ENCODE peak calls at places on chromosomes 6 and 20, in five cellular contexts. One of them, this sample, is unnamed.

GRCh38 chr6:101806241-101806640 is 412.7 kb downstream of the GRIK2 start:
- DNase-seq in HCT116: no peak
- DNase-seq in esophagus muscularis mucosa: no peak
- DNase-seq in K562: no peak
- DNase-seq in stomach: no peak
- DNase-seq in this sample: no peak

GRCh38 chr6:40398810-40399477 is 188.2 kb downstream of the LRFN2 start:
- DNase-seq in HCT116: peak
- DNase-seq in K562: no peak
- DNase-seq in esophagus muscularis mucosa: no peak
- DNase-seq in stomach: no peak
- DNase-seq in this sample: no peak

GRCh38 chr6:101722481-101722880 is 329.0 kb downstream of the GRIK2 start:
- DNase-seq in K562: no peak
- DNase-seq in stomach: no peak
- DNase-seq in esophagus muscularis mucosa: no peak
- DNase-seq in HCT116: no peak
- DNase-seq in this sample: no peak

GRCh38 chr6:24089741-24090140 is 36.3 kb upstream of the NRSN1 start:
- DNase-seq in stomach: no peak
- DNase-seq in K562: no peak
- DNase-seq in HCT116: no peak
- DNase-seq in esophagus muscularis mucosa: no peak
- DNase-seq in this sample: no peak

GRCh38 chr6:88311561-88311960 is 145.4 kb upstream of the CNR1 start:
- DNase-seq in HCT116: no peak
- DNase-seq in K562: no peak
- DNase-seq in esophagus muscularis mucosa: no peak
- DNase-seq in stomach: no peak
- DNase-seq in this sample: no peak

GRCh38 chr6:168713839-168714238 is 272.9 kb downstream of the SMOC2 start:
- DNase-seq in K562: peak
- DNase-seq in stomach: peak
- DNase-seq in esophagus muscularis mucosa: no peak
- DNase-seq in HCT116: peak
- DNase-seq in this sample: no peak

GRCh38 chr6:89350281-89351037 is 2.1 kb downstream of the UBE2J1 start:
- DNase-seq in esophagus muscularis mucosa: no peak
- DNase-seq in stomach: no peak
- DNase-seq in K562: no peak
- DNase-seq in HCT116: no peak
- DNase-seq in this sample: no peak

GRCh38 chr20:18879262-18879661 is 65.7 kb downstream of the SCP2D1 start:
- DNase-seq in stomach: peak
- DNase-seq in HCT116: no peak
- DNase-seq in esophagus muscularis mucosa: no peak
- DNase-seq in K562: no peak
- DNase-seq in this sample: no peak

GRCh38 chr6:63307581-63308246 is 12.1 kb downstream of the LGSN start:
- DNase-seq in esophagus muscularis mucosa: no peak
- DNase-seq in HCT116: peak
- DNase-seq in K562: peak
- DNase-seq in stomach: no peak
- DNase-seq in this sample: no peak

GRCh38 chr6:130467146-130467545 is 101.3 kb downstream of the TMEM200A start:
- DNase-seq in esophagus muscularis mucosa: no peak
- DNase-seq in K562: no peak
- DNase-seq in HCT116: no peak
- DNase-seq in stomach: no peak
- DNase-seq in this sample: no peak

GRCh38 chr6:165883851-165884640 is 221.0 kb upstream of the PDE10A start:
- DNase-seq in K562: no peak
- DNase-seq in stomach: no peak
- DNase-seq in esophagus muscularis mucosa: peak
- DNase-seq in HCT116: no peak
- DNase-seq in this sample: no peak

GRCh38 chr20:63083831-63084562 is 77.2 kb upstream of the BHLHE23 start:
- DNase-seq in K562: no peak
- DNase-seq in stomach: no peak
- DNase-seq in HCT116: no peak
- DNase-seq in esophagus muscularis mucosa: no peak
- DNase-seq in this sample: peak

GRCh38 chr6:34912715-34913464 is 23.8 kb downstream of the ANKS1A start:
- DNase-seq in K562: no peak
- DNase-seq in stomach: no peak
- DNase-seq in HCT116: no peak
- DNase-seq in esophagus muscularis mucosa: no peak
- DNase-seq in this sample: no peak

GRCh38 chr20:24002896-24003295 is 14.3 kb upstream of the GGTLC1 start:
- DNase-seq in esophagus muscularis mucosa: no peak
- DNase-seq in HCT116: no peak
- DNase-seq in stomach: no peak
- DNase-seq in K562: no peak
- DNase-seq in this sample: no peak

GRCh38 chr6:10412948-10413849 is 1.7 kb downstream of the TFAP2A start:
- DNase-seq in esophagus muscularis mucosa: no peak
- DNase-seq in HCT116: no peak
- DNase-seq in stomach: peak
- DNase-seq in K562: no peak
- DNase-seq in this sample: no peak

GRCh38 chr20:42484335-42484734 is 705.4 kb downstream of the PTPRT start:
- DNase-seq in esophagus muscularis mucosa: no peak
- DNase-seq in HCT116: no peak
- DNase-seq in stomach: no peak
- DNase-seq in K562: no peak
- DNase-seq in this sample: no peak

GRCh38 chr6:155147958-155148663 is 115.7 kb upstream of the CLDN20 start:
- DNase-seq in K562: no peak
- DNase-seq in HCT116: no peak
- DNase-seq in stomach: no peak
- DNase-seq in esophagus muscularis mucosa: no peak
- DNase-seq in this sample: no peak

DNA sequence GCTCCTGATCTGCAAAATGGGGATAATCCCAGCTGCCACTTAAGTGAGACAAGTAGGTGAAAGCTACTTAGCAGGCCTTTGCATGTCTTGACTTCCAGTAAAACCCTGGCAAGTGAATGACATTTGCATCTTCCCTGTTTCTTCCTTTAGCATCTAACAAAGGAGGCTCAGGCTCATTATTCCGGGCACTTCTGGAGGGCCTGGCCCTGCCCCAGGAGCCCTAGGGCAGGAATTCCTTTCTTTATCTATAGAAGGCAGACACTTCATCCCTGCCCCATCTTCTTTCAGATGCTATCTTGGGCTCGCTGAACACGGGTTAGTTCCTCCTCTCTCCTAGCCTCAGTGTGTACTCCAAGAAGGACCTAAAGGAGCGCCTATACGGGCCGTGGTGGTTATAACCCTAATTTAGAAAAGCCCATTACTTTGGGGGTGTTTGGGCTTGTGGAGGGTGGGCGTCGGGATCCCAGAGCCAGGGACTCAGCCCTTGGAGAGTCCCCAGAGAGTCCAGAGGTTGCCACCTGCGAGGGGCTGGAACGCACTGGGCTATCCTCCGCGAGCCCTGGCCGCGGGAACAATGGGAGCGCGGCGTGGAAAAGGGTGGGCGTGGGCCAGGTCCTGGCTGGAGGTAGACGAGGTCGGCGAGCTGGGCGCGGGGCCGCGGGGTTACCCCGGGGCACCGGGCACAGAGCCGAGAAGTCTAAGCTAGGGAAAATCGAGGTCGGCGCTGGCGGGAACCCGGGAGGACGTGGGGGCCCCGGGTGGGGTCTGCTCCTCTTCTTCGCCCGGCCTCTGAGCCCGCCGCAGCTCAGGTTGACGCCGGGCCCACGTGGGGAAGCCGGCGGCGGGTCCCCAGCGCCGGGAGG is 62.7 kb upstream of the EPB41L1 start:
- DNase-seq in HCT116: no peak
- DNase-seq in K562: peak
- DNase-seq in stomach: no peak
- DNase-seq in esophagus muscularis mucosa: no peak
- DNase-seq in this sample: no peak
- H3K4me3 ChIP-seq in HCT116: peak
- H3K4me3 ChIP-seq in K562: peak
- H3K4me3 ChIP-seq in stomach: peak
- H3K4me3 ChIP-seq in esophagus muscularis mucosa: peak
- H3K4me3 ChIP-seq in this sample: peak

DNA sequence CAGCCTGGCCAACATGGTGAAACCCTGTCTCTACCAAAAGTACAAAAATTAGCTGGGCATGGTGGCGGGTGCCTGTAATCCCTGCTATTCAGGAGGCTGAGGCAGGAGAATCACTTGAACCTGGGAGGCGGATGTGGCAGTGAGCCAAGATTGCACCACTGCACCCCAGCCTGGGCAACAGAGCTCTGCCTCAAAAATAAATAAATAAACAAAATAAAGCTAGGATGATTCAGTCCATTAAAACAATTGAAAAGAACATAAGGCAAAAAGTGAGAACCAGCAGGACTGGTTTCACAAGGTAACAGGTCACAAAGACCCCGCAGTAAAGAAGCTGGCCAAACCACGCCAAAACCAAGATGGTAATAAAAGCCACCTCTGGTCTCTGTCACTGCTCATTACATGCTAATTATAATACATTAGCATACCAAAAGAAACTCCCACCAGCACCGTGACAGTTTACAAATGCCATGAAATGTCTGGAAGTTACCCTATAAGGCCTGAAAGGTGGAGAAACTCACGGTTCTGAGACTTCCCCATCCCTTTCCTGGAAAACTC is 10.4 kb downstream of the LAMA4 start:
- DNase-seq in stomach: no peak
- DNase-seq in K562: no peak
- DNase-seq in HCT116: no peak
- DNase-seq in esophagus muscularis mucosa: no peak
- DNase-seq in this sample: no peak
- TF ChIP-seq POLR2AphosphoS5 in stomach: no peak
- TF ChIP-seq POLR2AphosphoS5 in K562: no peak
- TF ChIP-seq POLR2AphosphoS5 in HCT116: no peak
- TF ChIP-seq POLR2AphosphoS5 in esophagus muscularis mucosa: no peak
- TF ChIP-seq POLR2AphosphoS5 in this sample: no peak

GRCh38 chr6:138570716-138571020 is 71.4 kb upstream of the NHSL1 start:
- DNase-seq in esophagus muscularis mucosa: no peak
- DNase-seq in HCT116: no peak
- DNase-seq in K562: no peak
- DNase-seq in stomach: no peak
- DNase-seq in this sample: no peak

GRCh38 chr6:138571174-138571573 is 71.9 kb upstream of the NHSL1 start:
- DNase-seq in K562: no peak
- DNase-seq in stomach: no peak
- DNase-seq in HCT116: no peak
- DNase-seq in esophagus muscularis mucosa: no peak
- DNase-seq in this sample: no peak

GRCh38 chr6:138572200-138572875 is 73.0 kb upstream of the NHSL1 start:
- DNase-seq in stomach: peak
- DNase-seq in K562: no peak
- DNase-seq in HCT116: no peak
- DNase-seq in esophagus muscularis mucosa: no peak
- DNase-seq in this sample: peak

GRCh38 chr6:138572885-138573284 is 73.6 kb upstream of the NHSL1 start:
- DNase-seq in K562: no peak
- DNase-seq in esophagus muscularis mucosa: no peak
- DNase-seq in HCT116: no peak
- DNase-seq in stomach: no peak
- DNase-seq in this sample: no peak

GRCh38 chr6:138571585-138572199 is 72.4 kb upstream of the NHSL1 start:
- DNase-seq in esophagus muscularis mucosa: no peak
- DNase-seq in K562: no peak
- DNase-seq in HCT116: no peak
- DNase-seq in stomach: no peak
- DNase-seq in this sample: no peak
- H3K4me3 ChIP-seq in esophagus muscularis mucosa: peak
- H3K4me3 ChIP-seq in K562: no peak
- H3K4me3 ChIP-seq in HCT116: no peak
- H3K4me3 ChIP-seq in stomach: peak
- H3K4me3 ChIP-seq in this sample: peak

GRCh38 chr20:59723108-59723500 is 118.8 kb downstream of the PHACTR3 start:
- DNase-seq in K562: no peak
- DNase-seq in HCT116: no peak
- DNase-seq in stomach: no peak
- DNase-seq in esophagus muscularis mucosa: no peak
- DNase-seq in this sample: no peak

GRCh38 chr20:59723607-59724456 is 119.5 kb downstream of the PHACTR3 start:
- DNase-seq in esophagus muscularis mucosa: no peak
- DNase-seq in K562: no peak
- DNase-seq in HCT116: no peak
- DNase-seq in stomach: no peak
- DNase-seq in this sample: no peak

GRCh38 chr20:59724457-59725366 is 120.4 kb downstream of the PHACTR3 start:
- DNase-seq in esophagus muscularis mucosa: no peak
- DNase-seq in HCT116: no peak
- DNase-seq in stomach: no peak
- DNase-seq in K562: no peak
- DNase-seq in this sample: no peak

GRCh38 chr20:59726196-59726595 is 121.9 kb downstream of the PHACTR3 start:
- DNase-seq in esophagus muscularis mucosa: no peak
- DNase-seq in HCT116: no peak
- DNase-seq in K562: no peak
- DNase-seq in stomach: no peak
- DNase-seq in this sample: no peak

DNA sequence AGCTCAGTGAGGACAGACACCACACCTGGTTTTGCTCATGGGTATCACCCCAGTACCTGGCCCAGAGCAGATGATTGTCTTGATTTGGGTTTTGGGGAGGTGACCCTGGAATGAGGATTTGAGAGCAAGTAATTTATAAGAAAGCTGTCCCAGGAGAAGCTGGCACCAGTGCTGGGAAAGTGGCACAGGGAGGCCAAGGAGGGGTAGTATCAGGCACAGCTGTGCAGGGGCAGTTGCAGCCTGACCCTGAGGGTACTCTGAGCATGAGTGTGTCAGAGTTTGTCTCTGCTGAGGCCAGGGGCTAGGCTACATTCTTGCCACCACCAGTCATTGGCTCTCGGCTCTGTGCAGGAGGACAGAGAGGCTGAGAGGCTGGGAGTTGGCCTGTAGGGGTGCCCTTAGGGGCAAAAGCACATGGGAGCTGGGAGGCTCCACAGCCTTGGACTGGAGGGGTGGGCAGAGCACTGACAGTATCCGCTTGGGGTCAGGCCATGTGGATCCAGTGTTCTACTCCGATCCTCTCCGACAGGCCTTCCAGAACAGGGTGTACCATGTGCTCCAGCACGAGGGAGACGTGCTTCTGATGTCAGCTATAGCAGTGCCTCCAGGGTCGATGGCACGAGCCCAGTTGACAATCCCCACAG is 121.3 kb downstream of the PHACTR3 start:
- DNase-seq in K562: no peak
- DNase-seq in stomach: no peak
- DNase-seq in esophagus muscularis mucosa: no peak
- DNase-seq in HCT116: no peak
- DNase-seq in this sample: no peak
- TF ChIP-seq POLR2AphosphoS5 in K562: no peak
- TF ChIP-seq POLR2AphosphoS5 in stomach: no peak
- TF ChIP-seq POLR2AphosphoS5 in esophagus muscularis mucosa: no peak
- TF ChIP-seq POLR2AphosphoS5 in HCT116: no peak
- TF ChIP-seq POLR2AphosphoS5 in this sample: no peak